ENCODE peak calls at places on chromosome 19, in six cellular contexts. One of them, this sample, is unnamed.

GRCh38 chr19:35513231-35513974 is at the start of gene DMKN:
- DNase-seq in cardiac fibroblast: peak; percentile 71
- DNase-seq in neural crest cell: no peak
- DNase-seq in HepG2: peak; percentile 22
- DNase-seq in Calu3: peak; percentile 39
- DNase-seq in spleen: no peak
- DNase-seq in this sample: no peak

GRCh38 chr19:12139309-12139708 is 841 bp downstream of the ZNF20 start:
- DNase-seq in cardiac fibroblast: peak; percentile 26
- DNase-seq in neural crest cell: no peak
- DNase-seq in HepG2: no peak
- DNase-seq in Calu3: no peak
- DNase-seq in spleen: no peak
- DNase-seq in this sample: no peak

GRCh38 chr19:33796164-33797100 is at the start of gene KCTD15:
- DNase-seq in cardiac fibroblast: peak; percentile 58
- DNase-seq in neural crest cell: peak; percentile 50
- DNase-seq in HepG2: no peak
- DNase-seq in Calu3: peak; percentile 54
- DNase-seq in spleen: no peak
- DNase-seq in this sample: peak; percentile 76

GRCh38 chr19:2628597-2628996 is 73.9 kb downstream of the GNG7 start:
- DNase-seq in cardiac fibroblast: no peak
- DNase-seq in neural crest cell: no peak
- DNase-seq in HepG2: no peak
- DNase-seq in Calu3: no peak
- DNase-seq in spleen: no peak
- DNase-seq in this sample: no peak

GRCh38 chr19:18308051-18308947 is 14.6 kb downstream of the LSM4 start:
- DNase-seq in cardiac fibroblast: no peak
- DNase-seq in neural crest cell: no peak
- DNase-seq in HepG2: no peak
- DNase-seq in Calu3: no peak
- DNase-seq in spleen: peak; percentile 73
- DNase-seq in this sample: no peak

GRCh38 chr19:52722062-52723005 is 12.5 kb downstream of the ZNF611 start:
- DNase-seq in cardiac fibroblast: peak; percentile 85
- DNase-seq in neural crest cell: no peak
- DNase-seq in HepG2: no peak
- DNase-seq in Calu3: no peak
- DNase-seq in spleen: no peak
- DNase-seq in this sample: no peak

GRCh38 chr19:16118489-16119033 is 6.9 kb downstream of the RAB8A start:
- DNase-seq in cardiac fibroblast: no peak
- DNase-seq in neural crest cell: no peak
- DNase-seq in HepG2: no peak
- DNase-seq in Calu3: no peak
- DNase-seq in spleen: peak; percentile 90
- DNase-seq in this sample: no peak

GRCh38 chr19:2271516-2272103 is 10.4 kb downstream of the PEAK3 start:
- DNase-seq in cardiac fibroblast: peak; percentile 93
- DNase-seq in neural crest cell: no peak
- DNase-seq in HepG2: no peak
- DNase-seq in Calu3: no peak
- DNase-seq in spleen: peak; percentile 85
- DNase-seq in this sample: no peak

GRCh38 chr19:51691122-51692064 is 1.7 kb upstream of the SPACA6 start:
- DNase-seq in cardiac fibroblast: peak; percentile 69
- DNase-seq in neural crest cell: no peak
- DNase-seq in HepG2: no peak
- DNase-seq in Calu3: no peak
- DNase-seq in spleen: no peak
- DNase-seq in this sample: peak; percentile 29

DNA sequence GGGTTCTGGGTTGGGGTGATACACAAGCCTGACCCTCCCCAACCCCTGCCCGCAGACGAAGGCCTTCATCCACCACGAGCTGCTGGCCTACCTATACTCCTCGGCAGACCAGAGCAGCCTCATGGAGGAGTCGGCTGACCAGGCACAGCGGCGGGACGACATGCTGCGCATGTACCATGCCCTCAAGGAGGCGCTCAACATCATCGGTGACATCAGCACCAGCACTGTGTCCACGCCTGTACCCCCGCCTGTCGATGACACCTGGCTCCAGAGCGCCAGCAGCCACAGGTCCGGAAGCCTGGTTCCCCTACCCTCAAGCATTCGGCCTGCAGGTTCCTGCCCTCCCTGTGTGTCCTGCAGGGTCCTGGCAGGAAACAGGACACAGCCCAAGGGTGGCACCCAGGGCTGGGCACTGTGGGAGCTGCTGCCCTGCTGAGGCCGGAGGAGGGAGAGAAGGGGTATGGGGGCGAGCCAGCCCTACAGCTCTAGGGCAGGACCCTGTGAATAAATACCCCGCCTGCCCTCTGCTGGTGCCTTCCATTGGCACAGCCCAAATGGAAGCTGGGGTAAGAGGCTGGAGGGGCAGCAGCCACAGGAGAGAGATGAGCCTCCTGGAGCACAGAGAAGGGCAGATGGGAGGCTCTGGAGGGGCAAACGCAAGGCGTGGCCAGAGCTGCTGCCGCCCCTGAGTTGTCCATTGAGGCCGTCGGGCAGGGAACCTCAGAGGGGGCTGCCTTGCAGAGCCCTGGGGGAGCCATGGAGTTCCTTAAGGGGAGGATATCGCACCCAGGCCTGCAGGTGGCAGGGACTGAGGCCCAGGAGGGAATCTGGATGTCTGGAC is 6.8 kb downstream of the TMED1 start:
- DNase-seq in cardiac fibroblast: no peak
- DNase-seq in neural crest cell: no peak
- DNase-seq in HepG2: no peak
- DNase-seq in Calu3: no peak
- DNase-seq in spleen: peak; percentile 75
- DNase-seq in this sample: no peak
- TF ChIP-seq CTCF in cardiac fibroblast: peak; percentile 17
- TF ChIP-seq CTCF in neural crest cell: peak; percentile 17
- TF ChIP-seq CTCF in HepG2: peak; percentile 20
- TF ChIP-seq CTCF in Calu3: no peak
- TF ChIP-seq CTCF in spleen: no peak
- TF ChIP-seq CTCF in this sample: no peak

GRCh38 chr19:45498411-45499195 is at the start of gene PPM1N:
- DNase-seq in cardiac fibroblast: peak; percentile 28
- DNase-seq in neural crest cell: peak; percentile 30
- DNase-seq in HepG2: no peak
- DNase-seq in Calu3: peak; percentile 27
- DNase-seq in spleen: peak; percentile 92
- DNase-seq in this sample: peak; percentile 48
- TF ChIP-seq CTCF in cardiac fibroblast: no peak
- TF ChIP-seq CTCF in neural crest cell: no peak
- TF ChIP-seq CTCF in HepG2: peak; percentile 38
- TF ChIP-seq CTCF in Calu3: no peak
- TF ChIP-seq CTCF in spleen: peak; percentile 50
- TF ChIP-seq CTCF in this sample: peak; percentile 15

GRCh38 chr19:44111910-44112463 is 1.2 kb upstream of the ZNF225 start:
- DNase-seq in cardiac fibroblast: peak; percentile 94
- DNase-seq in neural crest cell: peak; percentile 4
- DNase-seq in HepG2: no peak
- DNase-seq in Calu3: no peak
- DNase-seq in spleen: no peak
- DNase-seq in this sample: peak; percentile 58

GRCh38 chr19:44112802-44113137 is 429 bp upstream of the ZNF225 start:
- DNase-seq in cardiac fibroblast: no peak
- DNase-seq in neural crest cell: no peak
- DNase-seq in HepG2: no peak
- DNase-seq in Calu3: no peak
- DNase-seq in spleen: no peak
- DNase-seq in this sample: no peak

GRCh38 chr19:44113784-44114390 is 688 bp downstream of the ZNF225 start:
- DNase-seq in cardiac fibroblast: no peak
- DNase-seq in neural crest cell: no peak
- DNase-seq in HepG2: no peak
- DNase-seq in Calu3: peak; percentile 3
- DNase-seq in spleen: peak; percentile 73
- DNase-seq in this sample: no peak

GRCh38 chr19:44109458-44109857 is 3.7 kb upstream of the ZNF225 start:
- DNase-seq in cardiac fibroblast: no peak
- DNase-seq in neural crest cell: no peak
- DNase-seq in HepG2: no peak
- DNase-seq in Calu3: no peak
- DNase-seq in spleen: no peak
- DNase-seq in this sample: no peak

DNA sequence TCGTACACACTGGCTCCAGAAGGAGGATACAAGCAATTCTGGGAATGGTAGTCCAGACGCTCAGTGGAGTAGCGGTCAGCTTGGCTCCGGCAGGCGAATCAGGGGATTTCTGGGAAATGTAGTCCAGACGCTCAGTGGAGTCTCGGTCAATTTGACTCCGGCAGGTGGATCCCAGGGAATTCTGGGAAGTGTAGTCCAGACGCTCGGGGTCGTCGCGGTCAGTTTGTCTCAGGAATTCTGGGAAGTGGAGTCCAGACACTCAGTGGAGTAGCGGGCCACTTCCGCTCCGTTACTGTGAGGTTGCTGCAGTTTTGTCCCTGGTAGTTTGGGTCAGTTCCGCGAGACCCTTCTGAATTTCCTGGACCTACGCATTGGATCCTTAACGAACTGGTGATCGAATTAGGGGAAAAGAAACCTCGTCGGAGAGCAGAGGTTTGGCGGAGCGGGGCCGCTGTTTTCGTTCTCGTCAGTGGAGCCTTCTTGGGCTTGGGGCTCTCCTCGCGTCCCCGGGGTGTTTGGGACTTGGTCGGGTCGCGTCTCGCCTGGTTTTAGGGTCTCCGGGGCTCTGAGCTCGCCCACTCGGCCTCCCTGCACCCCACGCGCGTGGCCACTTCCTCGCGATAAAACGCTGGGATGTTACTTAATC is at the start of gene ZNF225:
- DNase-seq in cardiac fibroblast: peak; percentile 99
- DNase-seq in neural crest cell: peak; percentile 85
- DNase-seq in HepG2: peak; percentile 97
- DNase-seq in Calu3: peak; percentile 96
- DNase-seq in spleen: peak; percentile 94
- DNase-seq in this sample: peak; percentile 90
- TF ChIP-seq CTCF in cardiac fibroblast: no peak
- TF ChIP-seq CTCF in neural crest cell: no peak
- TF ChIP-seq CTCF in HepG2: no peak
- TF ChIP-seq CTCF in Calu3: no peak
- TF ChIP-seq CTCF in spleen: no peak
- TF ChIP-seq CTCF in this sample: no peak

GRCh38 chr19:7522923-7523667 is 671 bp downstream of the MCOLN1 start:
- DNase-seq in cardiac fibroblast: peak; percentile 22
- DNase-seq in neural crest cell: no peak
- DNase-seq in HepG2: peak; percentile 17
- DNase-seq in Calu3: no peak
- DNase-seq in spleen: peak; percentile 84
- DNase-seq in this sample: no peak

GRCh38 chr19:7519411-7520130 is 2.9 kb upstream of the MCOLN1 start:
- DNase-seq in cardiac fibroblast: no peak
- DNase-seq in neural crest cell: no peak
- DNase-seq in HepG2: no peak
- DNase-seq in Calu3: no peak
- DNase-seq in spleen: no peak
- DNase-seq in this sample: no peak

GRCh38 chr19:7521551-7522071 is 813 bp upstream of the MCOLN1 start:
- DNase-seq in cardiac fibroblast: no peak
- DNase-seq in neural crest cell: no peak
- DNase-seq in HepG2: no peak
- DNase-seq in Calu3: no peak
- DNase-seq in spleen: no peak
- DNase-seq in this sample: no peak

GRCh38 chr19:7522072-7522922 is at the start of gene MCOLN1:
- DNase-seq in cardiac fibroblast: peak; percentile 97
- DNase-seq in neural crest cell: peak; percentile 100
- DNase-seq in HepG2: peak; percentile 91
- DNase-seq in Calu3: peak; percentile 97
- DNase-seq in spleen: peak; percentile 100
- DNase-seq in this sample: peak; percentile 100

DNA sequence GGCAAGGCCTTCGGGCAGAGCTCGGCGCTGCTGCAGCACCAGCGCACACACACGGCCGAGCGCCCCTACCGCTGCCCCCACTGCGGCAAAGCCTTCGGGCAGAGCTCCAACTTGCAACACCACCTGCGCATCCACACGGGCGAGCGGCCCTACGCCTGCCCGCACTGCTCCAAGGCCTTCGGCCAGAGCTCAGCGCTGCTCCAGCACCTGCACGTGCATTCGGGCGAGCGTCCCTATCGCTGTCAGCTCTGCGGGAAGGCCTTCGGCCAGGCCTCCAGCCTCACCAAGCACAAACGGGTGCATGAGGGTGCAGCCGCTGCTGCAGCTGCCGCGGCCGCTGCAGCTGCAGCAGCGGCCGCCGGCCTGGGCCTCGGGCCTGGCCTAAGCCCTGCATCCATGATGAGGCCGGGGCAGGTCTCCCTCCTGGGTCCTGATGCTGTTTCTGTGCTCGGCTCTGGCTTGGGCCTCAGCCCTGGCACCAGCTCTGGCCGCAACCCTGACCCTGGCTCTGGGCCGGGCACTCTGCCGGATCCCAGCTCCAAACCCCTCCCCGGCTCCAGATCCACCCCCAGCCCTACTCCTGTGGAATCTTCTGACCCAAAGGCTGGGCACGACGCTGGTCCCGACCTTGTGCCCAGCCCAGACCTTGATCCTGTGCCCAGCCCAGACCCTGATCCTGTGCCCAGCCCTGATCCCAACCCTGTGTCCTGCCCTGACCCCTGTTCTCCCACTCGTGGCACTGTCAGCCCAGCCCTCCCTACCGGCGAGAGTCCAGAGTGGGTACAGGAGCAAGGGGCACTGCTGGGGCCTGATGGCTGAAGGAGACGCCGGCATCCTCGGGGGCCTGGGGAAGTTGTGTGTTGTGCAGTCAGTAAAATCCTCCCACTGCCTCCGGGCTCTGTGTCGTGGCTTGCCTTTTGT is 2.0 kb upstream of the MCOLN1 start:
- DNase-seq in cardiac fibroblast: no peak
- DNase-seq in neural crest cell: no peak
- DNase-seq in HepG2: no peak
- DNase-seq in Calu3: no peak
- DNase-seq in spleen: peak; percentile 77
- DNase-seq in this sample: no peak
- TF ChIP-seq CTCF in cardiac fibroblast: no peak
- TF ChIP-seq CTCF in neural crest cell: no peak
- TF ChIP-seq CTCF in HepG2: no peak
- TF ChIP-seq CTCF in Calu3: no peak
- TF ChIP-seq CTCF in spleen: no peak
- TF ChIP-seq CTCF in this sample: no peak

GRCh38 chr19:42467437-42467760 is 24.7 kb upstream of the CXCL17 start:
- DNase-seq in cardiac fibroblast: no peak
- DNase-seq in neural crest cell: no peak
- DNase-seq in HepG2: no peak
- DNase-seq in Calu3: no peak
- DNase-seq in spleen: no peak
- DNase-seq in this sample: no peak
- TF ChIP-seq CTCF in cardiac fibroblast: no peak
- TF ChIP-seq CTCF in neural crest cell: no peak
- TF ChIP-seq CTCF in HepG2: no peak
- TF ChIP-seq CTCF in Calu3: no peak
- TF ChIP-seq CTCF in spleen: no peak
- TF ChIP-seq CTCF in this sample: no peak

This sample was measured in glutamatergic neuron.